ENCODE peak calls at places on chromosomes 1 and 21, in nine cellular contexts. Y is stimulated activated CD4-positive, alpha-beta T cell treated with anti-CD3 and anti-CD28 coated beads, TNF-alpha, amount 100 ng/mL, for 48 hours; Q is mucosa of gallbladder; E is activated naive CD8-positive, alpha-beta T cell treated with anti-CD3 and anti-CD28 coated beads for 36 hours; Z is C1 segment of cervical spinal cord; B is lower lobe of right lung; C is thyroid gland; R is T-cell; U is activated naive CD4-positive, alpha-beta T cell treated with anti-CD3 and anti-CD28 coated beads, Interleukin-2, amount 50 U/mL, for 16 hours. G is an unnamed sample.
A peak's percentile ranks its signal among the peaks of the same experiment; 100 is the strongest.

GRCh38 chr1:19342894-19343616 is 30.9 kb downstream of the SLC66A1 start:
- DNase-seq in Y (no peak), R (no peak), E (no peak), Z (no peak), C (no peak), U (no peak), B (no peak), Q (no peak), G (no peak)

GRCh38 chr1:172399369-172400072 is 21.0 kb upstream of the C1orf105 start:
- DNase-seq in C (peak; percentile 30), U (peak; percentile 25), Q (peak; percentile 58), B (no peak), E (no peak), Z (no peak), Y (peak; percentile 3), R (no peak), G (no peak)

GRCh38 chr21:31222142-31222541 is 121.9 kb downstream of the TIAM1 start:
- DNase-seq in U (no peak), Y (no peak), R (no peak), C (no peak), E (no peak), Q (no peak), Z (no peak), B (no peak), G (no peak)

GRCh38 chr1:244860078-244860477 is 4.3 kb downstream of the HNRNPU start:
- DNase-seq in Y (no peak), Q (no peak), Z (no peak), C (peak; percentile 39), U (no peak), R (no peak), B (no peak), E (no peak), G (no peak)

GRCh38 chr1:29805122-29805895 is 569.0 kb downstream of the PTPRU start:
- DNase-seq in Z (no peak), Q (no peak), Y (no peak), R (no peak), E (no peak), U (no peak), B (no peak), C (peak; percentile 64), G (peak; percentile 59)

GRCh38 chr21:34333150-34333739 is 30.6 kb upstream of the KCNE2 start:
- DNase-seq in C (no peak), U (no peak), Q (no peak), Z (no peak), R (no peak), Y (no peak), E (no peak), B (no peak), G (no peak)

GRCh38 chr1:22749919-22750670 is 39.5 kb downstream of the EPHB2 start:
- DNase-seq in E (no peak), R (no peak), U (no peak), B (no peak), Q (peak; percentile 59), Z (no peak), C (peak; percentile 83), Y (peak; percentile 5), G (no peak)

GRCh38 chr21:44896561-44897286 is 23.2 kb upstream of the PTTG1IP start:
- DNase-seq in C (no peak), R (no peak), Z (no peak), Q (no peak), E (no peak), B (peak; percentile 45), U (no peak), Y (no peak), G (no peak)

GRCh38 chr1:24117722-24118409 is 5.9 kb upstream of the MYOM3 start:
- DNase-seq in R (no peak), U (no peak), B (peak; percentile 30), C (no peak), E (no peak), Y (no peak), Q (peak; percentile 40), Z (no peak), G (no peak)

GRCh38 chr1:114530224-114530623 is 19.2 kb upstream of the TRIM33 start:
- DNase-seq in B (no peak), Q (no peak), U (no peak), R (no peak), C (no peak), E (no peak), Z (no peak), Y (no peak), G (no peak)

GRCh38 chr1:155175927-155176371 is 2.3 kb downstream of the TRIM46 start:
- DNase-seq in B (peak; percentile 57), Z (no peak), Y (no peak), Q (no peak), U (no peak), E (no peak), R (no peak), C (no peak), G (peak; percentile 69)

GRCh38 chr1:40132383-40133121 is 28.6 kb upstream of the RLF start:
- DNase-seq in B (no peak), Z (no peak), R (no peak), Q (no peak), E (no peak), Y (no peak), C (peak; percentile 2), U (no peak), G (no peak)

GRCh38 chr21:41432567-41433460 is 6.8 kb downstream of the MX1 start:
- DNase-seq in R (no peak), E (no peak), C (peak; percentile 77), Z (no peak), B (no peak), Q (no peak), Y (no peak), U (no peak), G (peak; percentile 34)

GRCh38 chr1:216154063-216154462 is 269.2 kb downstream of the USH2A start:
- DNase-seq in R (no peak), C (no peak), U (no peak), Q (no peak), E (no peak), B (no peak), Y (no peak), Z (no peak), G (no peak)

GRCh38 chr1:52502789-52503188 is 50.1 kb downstream of the TUT4 start:
- DNase-seq in B (no peak), C (no peak), R (no peak), Y (no peak), E (no peak), U (peak; percentile 14), Q (no peak), Z (no peak), G (no peak)

G was measured in activated effector memory CD4-positive, alpha-beta T cell treated with anti-CD3 and anti-CD28 coated beads, Interleukin-2, amount 50 U/mL, for 16 hours.